ENCODE peak calls at places on chromosomes 7 and 10, in seven cellular contexts. One of them, this sample, is unnamed.
A peak's percentile ranks its signal among the peaks of the same experiment; 100 is the strongest.

GRCh38 chr10:123519861-123520260 is 146.3 kb upstream of the GPR26 start:
- DNase-seq in tibial artery: no peak
- DNase-seq in uterus: no peak
- DNase-seq in stomach: no peak
- DNase-seq in heart right ventricle: no peak
- DNase-seq in tibial nerve: no peak
- DNase-seq in IMR-90: no peak
- DNase-seq in this sample: no peak

GRCh38 chr10:132382231-132382922 is 14.6 kb upstream of the PWWP2B start:
- DNase-seq in tibial artery: no peak
- DNase-seq in uterus: no peak
- DNase-seq in stomach: no peak
- DNase-seq in heart right ventricle: no peak
- DNase-seq in tibial nerve: no peak
- DNase-seq in IMR-90: no peak
- DNase-seq in this sample: peak; percentile 6

GRCh38 chr7:129401968-129402860 is 32.0 kb upstream of the STRIP2 start:
- DNase-seq in tibial artery: no peak
- DNase-seq in uterus: no peak
- DNase-seq in stomach: no peak
- DNase-seq in heart right ventricle: no peak
- DNase-seq in tibial nerve: no peak
- DNase-seq in IMR-90: no peak
- DNase-seq in this sample: no peak

GRCh38 chr10:29621161-29621560 is 13.6 kb downstream of the SVIL start:
- DNase-seq in tibial artery: peak; percentile 65
- DNase-seq in uterus: no peak
- DNase-seq in stomach: no peak
- DNase-seq in heart right ventricle: no peak
- DNase-seq in tibial nerve: no peak
- DNase-seq in IMR-90: peak; percentile 19
- DNase-seq in this sample: no peak

GRCh38 chr7:15886626-15887025 is 200.1 kb upstream of the MEOX2 start:
- DNase-seq in tibial artery: no peak
- DNase-seq in uterus: no peak
- DNase-seq in stomach: no peak
- DNase-seq in heart right ventricle: no peak
- DNase-seq in tibial nerve: no peak
- DNase-seq in IMR-90: no peak
- DNase-seq in this sample: no peak

GRCh38 chr7:157274991-157275427 is 61.8 kb upstream of the DNAJB6 start:
- DNase-seq in tibial artery: peak; percentile 19
- DNase-seq in uterus: no peak
- DNase-seq in stomach: no peak
- DNase-seq in heart right ventricle: no peak
- DNase-seq in tibial nerve: no peak
- DNase-seq in IMR-90: peak; percentile 14
- DNase-seq in this sample: no peak

GRCh38 chr7:151459726-151460473 is 20.0 kb upstream of the CRYGN start:
- DNase-seq in tibial artery: peak; percentile 93
- DNase-seq in uterus: peak; percentile 90
- DNase-seq in stomach: peak; percentile 73
- DNase-seq in heart right ventricle: peak; percentile 79
- DNase-seq in tibial nerve: peak; percentile 80
- DNase-seq in IMR-90: peak; percentile 86
- DNase-seq in this sample: peak; percentile 81

GRCh38 chr7:68224041-68224534 is 1227.5 kb downstream of the TYW1 start:
- DNase-seq in tibial artery: no peak
- DNase-seq in uterus: no peak
- DNase-seq in stomach: no peak
- DNase-seq in heart right ventricle: no peak
- DNase-seq in tibial nerve: peak; percentile 5
- DNase-seq in IMR-90: no peak
- DNase-seq in this sample: peak; percentile 23

GRCh38 chr10:88849224-88849623 is 2.4 kb downstream of the ANKRD22 start:
- DNase-seq in tibial artery: no peak
- DNase-seq in uterus: no peak
- DNase-seq in stomach: no peak
- DNase-seq in heart right ventricle: no peak
- DNase-seq in tibial nerve: no peak
- DNase-seq in IMR-90: peak; percentile 72
- DNase-seq in this sample: no peak

GRCh38 chr10:62083413-62083794 is 181.9 kb downstream of the ARID5B start:
- DNase-seq in tibial artery: no peak
- DNase-seq in uterus: no peak
- DNase-seq in stomach: no peak
- DNase-seq in heart right ventricle: peak; percentile 39
- DNase-seq in tibial nerve: no peak
- DNase-seq in IMR-90: no peak
- DNase-seq in this sample: no peak

GRCh38 chr10:14360951-14361350 is 30.2 kb upstream of the FRMD4A start:
- DNase-seq in tibial artery: no peak
- DNase-seq in uterus: no peak
- DNase-seq in stomach: no peak
- DNase-seq in heart right ventricle: no peak
- DNase-seq in tibial nerve: no peak
- DNase-seq in IMR-90: no peak
- DNase-seq in this sample: no peak

GRCh38 chr7:50952120-50952519 is 169.4 kb upstream of the GRB10 start:
- DNase-seq in tibial artery: no peak
- DNase-seq in uterus: no peak
- DNase-seq in stomach: no peak
- DNase-seq in heart right ventricle: no peak
- DNase-seq in tibial nerve: no peak
- DNase-seq in IMR-90: no peak
- DNase-seq in this sample: no peak

GRCh38 chr10:46226232-46226631 is 60.6 kb upstream of the ANTXRL start:
- DNase-seq in tibial artery: no peak
- DNase-seq in uterus: no peak
- DNase-seq in stomach: peak; percentile 15
- DNase-seq in heart right ventricle: no peak
- DNase-seq in tibial nerve: no peak
- DNase-seq in IMR-90: no peak
- DNase-seq in this sample: no peak

GRCh38 chr7:13745530-13745929 is 243.9 kb downstream of the ETV1 start:
- DNase-seq in tibial artery: no peak
- DNase-seq in uterus: no peak
- DNase-seq in stomach: no peak
- DNase-seq in heart right ventricle: no peak
- DNase-seq in tibial nerve: no peak
- DNase-seq in IMR-90: no peak
- DNase-seq in this sample: no peak

GRCh38 chr10:3270597-3270996 is 98.0 kb upstream of the PITRM1 start:
- DNase-seq in tibial artery: no peak
- DNase-seq in uterus: no peak
- DNase-seq in stomach: no peak
- DNase-seq in heart right ventricle: no peak
- DNase-seq in tibial nerve: no peak
- DNase-seq in IMR-90: no peak
- DNase-seq in this sample: no peak
- H3K4me3 ChIP-seq in tibial artery: no peak overlapping the region
- H3K4me3 ChIP-seq in uterus: no peak overlapping the region
- H3K4me3 ChIP-seq in stomach: no peak overlapping the region
- H3K4me3 ChIP-seq in heart right ventricle: no peak overlapping the region
- H3K4me3 ChIP-seq in tibial nerve: no peak overlapping the region
- H3K4me3 ChIP-seq in IMR-90: no peak overlapping the region
- H3K4me3 ChIP-seq in this sample: no peak overlapping the region

DNA sequence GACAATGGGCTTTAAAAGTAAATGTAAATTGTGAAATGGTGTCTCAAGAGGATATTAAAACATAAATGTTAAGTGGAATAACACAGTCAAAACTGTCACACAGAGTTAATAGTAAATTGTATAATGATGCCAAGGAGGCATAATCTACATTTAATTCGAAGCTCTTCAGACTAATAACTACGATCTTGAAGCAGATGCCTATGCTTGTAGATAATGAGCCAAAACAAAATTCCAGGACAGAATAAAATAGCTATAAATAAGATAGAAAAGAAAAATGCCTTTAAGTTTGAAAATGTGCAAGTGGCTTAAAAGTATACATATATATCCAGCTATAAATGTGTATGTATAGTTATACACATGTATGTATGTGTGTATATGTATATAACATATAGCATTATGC is 17.5 kb downstream of the TWIST1 start:
- DNase-seq in tibial artery: no peak
- DNase-seq in uterus: no peak
- DNase-seq in stomach: no peak
- DNase-seq in heart right ventricle: no peak
- DNase-seq in tibial nerve: no peak
- DNase-seq in IMR-90: no peak
- DNase-seq in this sample: no peak
- H3K27me3 ChIP-seq in tibial artery: peaks cover 4% of the 10 kb centered on the region
- H3K27me3 ChIP-seq in uterus: no peaks in the 10 kb centered on the region
- H3K27me3 ChIP-seq in stomach: peaks cover 40% of the 10 kb centered on the region
- H3K27me3 ChIP-seq in heart right ventricle: peaks cover 24% of the 10 kb centered on the region
- H3K27me3 ChIP-seq in tibial nerve: no peaks in the 10 kb centered on the region
- H3K27me3 ChIP-seq in IMR-90: no peaks in the 10 kb centered on the region
- H3K27me3 ChIP-seq in this sample: peaks cover 37% of the 10 kb centered on the region

DNA sequence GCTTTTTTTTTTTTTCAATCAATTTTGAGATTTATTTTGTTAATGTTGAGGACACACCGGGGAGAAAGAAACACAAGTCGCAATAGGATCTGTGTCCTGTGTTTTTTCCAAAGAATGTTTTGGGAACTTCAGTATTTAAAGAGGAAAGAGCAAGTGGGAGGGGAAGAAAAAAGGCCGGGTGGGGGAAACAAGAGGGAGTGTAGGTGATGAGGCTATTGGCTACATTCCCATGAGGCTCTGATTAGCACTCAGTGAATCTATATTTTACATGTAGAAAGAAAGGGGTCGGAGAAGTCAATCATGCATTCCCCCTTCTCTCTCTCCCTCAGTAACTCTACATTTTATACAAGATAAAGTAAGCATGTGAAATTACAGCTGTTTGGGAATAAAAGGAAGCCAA is 4.1 kb downstream of the ZNF680 start:
- DNase-seq in tibial artery: no peak
- DNase-seq in uterus: no peak
- DNase-seq in stomach: no peak
- DNase-seq in heart right ventricle: no peak
- DNase-seq in tibial nerve: no peak
- DNase-seq in IMR-90: no peak
- DNase-seq in this sample: no peak
- H3K4me3 ChIP-seq in tibial artery: peak overlapping the region; percentile 11
- H3K4me3 ChIP-seq in uterus: no peak overlapping the region
- H3K4me3 ChIP-seq in stomach: no peak overlapping the region
- H3K4me3 ChIP-seq in heart right ventricle: no peak overlapping the region
- H3K4me3 ChIP-seq in tibial nerve: no peak overlapping the region
- H3K4me3 ChIP-seq in IMR-90: no peak overlapping the region
- H3K4me3 ChIP-seq in this sample: no peak overlapping the region

GRCh38 chr10:101226506-101226887 is 2.8 kb downstream of the LBX1 start:
- DNase-seq in tibial artery: no peak
- DNase-seq in uterus: no peak
- DNase-seq in stomach: no peak
- DNase-seq in heart right ventricle: no peak
- DNase-seq in tibial nerve: no peak
- DNase-seq in IMR-90: no peak
- DNase-seq in this sample: no peak
- H3K27me3 ChIP-seq in tibial artery: peaks cover 100% of the 10 kb centered on the region
- H3K27me3 ChIP-seq in uterus: peaks cover 81% of the 10 kb centered on the region
- H3K27me3 ChIP-seq in stomach: peaks cover 100% of the 10 kb centered on the region
- H3K27me3 ChIP-seq in heart right ventricle: peaks cover 99% of the 10 kb centered on the region
- H3K27me3 ChIP-seq in tibial nerve: peaks cover 6% of the 10 kb centered on the region
- H3K27me3 ChIP-seq in IMR-90: peaks cover 98% of the 10 kb centered on the region
- H3K27me3 ChIP-seq in this sample: peaks cover 68% of the 10 kb centered on the region

GRCh38 chr10:103049237-103049636 is 131.1 kb downstream of the CNNM2 start:
- DNase-seq in tibial artery: no peak
- DNase-seq in uterus: no peak
- DNase-seq in stomach: no peak
- DNase-seq in heart right ventricle: no peak
- DNase-seq in tibial nerve: no peak
- DNase-seq in IMR-90: no peak
- DNase-seq in this sample: no peak

GRCh38 chr10:103057980-103058568 is 135.0 kb downstream of the NT5C2 start:
- DNase-seq in tibial artery: no peak
- DNase-seq in uterus: no peak
- DNase-seq in stomach: no peak
- DNase-seq in heart right ventricle: no peak
- DNase-seq in tibial nerve: no peak
- DNase-seq in IMR-90: peak; percentile 64
- DNase-seq in this sample: no peak

GRCh38 chr10:103054621-103055020 is 136.5 kb downstream of the CNNM2 start:
- DNase-seq in tibial artery: no peak
- DNase-seq in uterus: no peak
- DNase-seq in stomach: no peak
- DNase-seq in heart right ventricle: no peak
- DNase-seq in tibial nerve: no peak
- DNase-seq in IMR-90: no peak
- DNase-seq in this sample: no peak

GRCh38 chr10:103055105-103055504 is 137.0 kb downstream of the CNNM2 start:
- DNase-seq in tibial artery: no peak
- DNase-seq in uterus: no peak
- DNase-seq in stomach: no peak
- DNase-seq in heart right ventricle: no peak
- DNase-seq in tibial nerve: no peak
- DNase-seq in IMR-90: peak; percentile 72
- DNase-seq in this sample: no peak

DNA sequence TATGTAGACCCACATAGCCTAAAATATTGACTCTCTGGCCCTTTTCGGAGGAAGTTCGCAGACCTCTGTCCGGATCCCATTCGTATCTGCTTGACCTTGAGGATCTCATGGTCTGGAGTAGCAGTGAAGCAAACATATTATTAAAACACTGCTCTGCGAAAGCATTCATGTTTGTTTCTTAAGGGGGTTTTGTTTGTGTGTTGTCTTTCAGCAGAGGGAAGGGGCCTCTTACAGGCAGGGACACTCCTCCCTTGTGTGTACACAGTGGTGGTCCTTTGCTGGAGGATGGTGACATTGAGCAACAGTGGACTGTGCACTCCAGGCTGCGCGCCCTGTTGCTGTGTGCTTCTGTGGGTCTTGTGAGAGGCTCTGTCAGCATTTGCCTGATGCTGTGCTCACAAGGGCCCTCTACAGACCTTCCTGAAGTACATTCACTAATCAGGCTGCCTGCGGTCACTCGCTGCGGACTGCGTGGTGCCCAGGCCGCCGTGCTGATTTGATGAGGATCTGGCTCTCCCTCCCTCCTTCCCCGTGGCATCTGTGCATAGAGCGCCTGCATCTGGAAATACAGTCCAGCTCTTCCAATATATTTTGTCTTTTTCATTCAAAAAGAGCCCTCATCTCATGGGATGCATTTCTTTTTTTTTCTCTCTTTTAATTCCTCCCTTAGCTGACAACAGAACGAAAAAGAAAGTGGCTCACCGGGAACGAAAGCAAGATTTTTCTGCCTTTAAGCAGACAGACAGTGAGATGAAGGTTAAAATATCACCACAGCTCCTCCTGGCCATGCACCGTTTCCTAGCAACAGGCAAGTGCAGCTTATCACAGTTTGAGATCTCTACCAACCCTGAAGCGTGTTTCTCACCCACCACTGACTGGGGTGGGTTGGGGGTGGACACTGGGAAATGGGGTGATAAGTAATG is 135.8 kb downstream of the CNNM2 start:
- DNase-seq in tibial artery: peak; percentile 70
- DNase-seq in uterus: peak; percentile 66
- DNase-seq in stomach: peak; percentile 50
- DNase-seq in heart right ventricle: peak; percentile 67
- DNase-seq in tibial nerve: peak; percentile 57
- DNase-seq in IMR-90: peak; percentile 88
- DNase-seq in this sample: peak; percentile 9
- H3K4me3 ChIP-seq in tibial artery: peak overlapping the region; percentile 33
- H3K4me3 ChIP-seq in uterus: peak overlapping the region; percentile 35
- H3K4me3 ChIP-seq in stomach: peak overlapping the region; percentile 29
- H3K4me3 ChIP-seq in heart right ventricle: no peak overlapping the region
- H3K4me3 ChIP-seq in tibial nerve: no peak overlapping the region
- H3K4me3 ChIP-seq in IMR-90: peak overlapping the region; percentile 1
- H3K4me3 ChIP-seq in this sample: no peak overlapping the region

GRCh38 chr10:93600861-93601773 is at the start of gene RBP4:
- DNase-seq in tibial artery: no peak
- DNase-seq in uterus: no peak
- DNase-seq in stomach: no peak
- DNase-seq in heart right ventricle: no peak
- DNase-seq in tibial nerve: peak; percentile 12
- DNase-seq in IMR-90: peak; percentile 32
- DNase-seq in this sample: peak; percentile 64
- H3K27me3 ChIP-seq in tibial artery: peaks cover 33% of the 10 kb centered on the region
- H3K27me3 ChIP-seq in uterus: peaks cover 32% of the 10 kb centered on the region
- H3K27me3 ChIP-seq in stomach: peaks cover 61% of the 10 kb centered on the region
- H3K27me3 ChIP-seq in heart right ventricle: peaks cover 44% of the 10 kb centered on the region
- H3K27me3 ChIP-seq in tibial nerve: no peaks in the 10 kb centered on the region
- H3K27me3 ChIP-seq in IMR-90: peaks cover 44% of the 10 kb centered on the region
- H3K27me3 ChIP-seq in this sample: peaks cover 9% of the 10 kb centered on the region

This sample was measured in pancreas.